ENCODE peak calls at places on chromosomes 7 and 10, in nine cellular contexts. W, L, V, Z, M, J, R, H and X are unnamed samples.

GRCh38 chr10:77548671-77549070 is 88.9 kb downstream of the KCNMA1 start:
- DNase-seq in V (no peak), L (no peak), M (no peak), H (peak), Z (no peak), R (no peak), J (no peak), W (no peak), X (no peak)

GRCh38 chr7:116776610-116777289 is 85.6 kb upstream of the CAPZA2 start:
- DNase-seq in J (no peak), R (no peak), L (peak), W (no peak), H (peak), M (peak), Z (no peak), V (no peak), X (no peak)

GRCh38 chr10:70573599-70574506 is 28.7 kb downstream of the PRF1 start:
- DNase-seq in V (no peak), L (no peak), W (no peak), M (no peak), H (no peak), Z (no peak), R (no peak), J (no peak), X (peak)

GRCh38 chr7:47373871-47374451 is 207.9 kb downstream of the TNS3 start:
- DNase-seq in H (no peak), R (no peak), V (no peak), L (no peak), M (peak), Z (peak), J (no peak), W (no peak), X (no peak)

GRCh38 chr10:113058175-113058961 is 108.3 kb downstream of the TCF7L2 start:
- DNase-seq in V (no peak), J (no peak), W (no peak), H (peak), R (no peak), Z (no peak), L (peak), M (no peak), X (no peak)

GRCh38 chr10:125441151-125441550 is 241.8 kb downstream of the TEX36 start:
- DNase-seq in R (no peak), H (peak), V (no peak), L (no peak), Z (no peak), M (no peak), J (no peak), W (no peak), X (no peak)

GRCh38 chr7:13920053-13920697 is 69.3 kb downstream of the ETV1 start:
- DNase-seq in J (no peak), W (no peak), Z (no peak), V (no peak), L (peak), H (peak), R (no peak), M (no peak), X (peak)

GRCh38 chr7:112080974-112081373 is 125.2 kb downstream of the DOCK4 start:
- DNase-seq in H (peak), W (peak), R (no peak), Z (peak), V (no peak), L (peak), J (peak), M (no peak), X (peak)

GRCh38 chr7:98211221-98211675 is at the start of gene BHLHA15:
- DNase-seq in R (peak), J (peak), M (peak), L (no peak), H (peak), Z (peak), V (no peak), W (no peak), X (no peak)

GRCh38 chr7:68444042-68444441 is 1154.2 kb upstream of the AUTS2 start:
- DNase-seq in Z (no peak), R (no peak), V (no peak), L (no peak), J (no peak), M (no peak), W (no peak), H (no peak), X (no peak)

GRCh38 chr7:44377134-44377463 is 51.7 kb upstream of the CAMK2B start:
- DNase-seq in H (no peak), R (no peak), W (no peak), J (no peak), V (no peak), Z (no peak), M (no peak), L (no peak), X (no peak)

GRCh38 chr10:73772280-73773151 is 9.3 kb upstream of the CHCHD1 start:
- DNase-seq in L (peak), H (peak), V (peak), Z (peak), J (peak), M (peak), R (peak), W (peak), X (peak)

GRCh38 chr7:55028011-55028410 is 9.2 kb downstream of the EGFR start:
- DNase-seq in L (peak), J (no peak), R (no peak), Z (no peak), V (no peak), W (no peak), H (no peak), M (no peak), X (no peak)

GRCh38 chr7:140242057-140243031 is 65.6 kb upstream of the KDM7A start:
- DNase-seq in V (no peak), H (no peak), M (peak), J (peak), W (no peak), L (no peak), R (no peak), Z (no peak), X (no peak)

GRCh38 chr10:110203500-110204455 is 3.6 kb upstream of the MXI1 start:
- DNase-seq in W (no peak), R (no peak), Z (no peak), H (no peak), J (no peak), M (no peak), V (no peak), L (no peak), X (no peak)

GRCh38 chr10:23693398-23693797 is 254.5 kb downstream of the OTUD1 start:
- DNase-seq in R (peak), L (no peak), H (no peak), M (no peak), J (no peak), W (no peak), V (no peak), Z (no peak), X (no peak)

GRCh38 chr7:798921-799470 is 33.3 kb upstream of the SUN1 start:
- DNase-seq in L (no peak), J (no peak), V (no peak), H (no peak), R (no peak), W (no peak), Z (no peak), M (no peak), X (no peak)

GRCh38 chr7:78499283-78499682 is 700.7 kb downstream of the PHTF2 start:
- DNase-seq in L (no peak), Z (no peak), W (no peak), R (no peak), J (no peak), H (peak), V (no peak), M (no peak), X (no peak)

GRCh38 chr10:71396084-71396713 is 521 bp upstream of the CDH23 start:
- DNase-seq in R (peak), J (peak), W (no peak), L (peak), V (peak), M (peak), Z (no peak), H (peak), X (no peak)

GRCh38 chr7:78702770-78703169 is 750.7 kb downstream of the MAGI2 start:
- DNase-seq in Z (no peak), J (no peak), H (peak), V (no peak), R (no peak), W (no peak), M (no peak), L (peak), X (no peak)

GRCh38 chr10:133536198-133536597 is 9.0 kb downstream of the CYP2E1 start:
- DNase-seq in R (no peak), J (no peak), W (no peak), Z (no peak), V (no peak), H (no peak), L (no peak), M (no peak), X (no peak)
- TF ChIP-seq CTCF in R (no peak), J (no peak), W (no peak), Z (no peak), V (no peak), H (no peak), L (no peak), M (no peak), X (no peak)

GRCh38 chr7:150828384-150828783 is 23.9 kb upstream of the AOC1 start:
- DNase-seq in J (no peak), V (no peak), M (no peak), H (no peak), L (no peak), R (no peak), W (no peak), Z (no peak), X (no peak)
- TF ChIP-seq CTCF in J (no peak), V (no peak), M (no peak), H (no peak), L (no peak), R (no peak), W (no peak), Z (peak), X (no peak)

DNA sequence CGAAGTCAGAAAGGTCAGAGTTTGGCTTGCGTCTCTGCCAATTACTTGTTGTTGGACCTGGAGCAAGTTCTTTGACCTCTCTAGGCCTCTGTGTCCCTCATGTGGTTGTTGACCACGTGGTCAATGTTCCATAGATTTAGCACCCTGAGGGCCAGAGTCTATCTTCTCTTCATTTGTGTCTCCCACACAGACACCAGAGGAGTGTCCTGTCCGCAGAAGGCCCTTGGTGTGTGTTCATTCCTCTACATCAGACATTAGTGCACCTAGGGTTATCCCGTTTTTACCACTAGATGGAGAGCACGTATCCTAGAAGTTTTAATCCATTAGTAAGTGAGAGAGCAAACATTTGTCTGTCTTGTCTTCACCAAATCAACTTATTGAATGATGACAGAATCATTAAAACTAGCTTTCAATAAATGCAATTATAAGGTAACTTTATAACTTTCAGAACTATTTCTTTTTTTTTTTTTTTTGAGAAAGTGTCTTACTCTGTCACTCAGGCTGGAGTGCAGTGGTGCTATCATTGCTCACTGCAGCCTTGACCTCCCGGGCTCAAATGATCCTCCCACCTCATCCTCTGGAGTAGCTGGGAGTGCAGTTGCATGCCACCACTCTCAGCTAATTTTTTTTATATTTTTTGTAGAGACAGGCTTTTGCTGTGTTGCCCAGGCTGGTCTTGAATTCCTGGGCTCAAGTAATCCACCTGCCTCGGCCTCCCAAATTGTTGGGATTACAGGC is 122.5 kb upstream of the ANKRD1 start:
- DNase-seq in H (peak), J (no peak), R (no peak), W (no peak), Z (peak), V (no peak), L (peak), M (no peak), X (peak)
- TF ChIP-seq CTCF in H (peak), J (peak), R (peak), W (peak), Z (peak), V (no peak), L (peak), M (peak), X (peak)

GRCh38 chr7:134021861-134022260 is 105.3 kb upstream of the LRGUK start:
- DNase-seq in H (no peak), R (no peak), W (no peak), J (no peak), Z (no peak), L (no peak), M (no peak), V (no peak), X (no peak)
- TF ChIP-seq CTCF in H (no peak), R (no peak), W (no peak), J (no peak), Z (no peak), L (no peak), M (no peak), V (no peak), X (no peak)